ENCODE peak calls at places on chromosomes 16 and 17, in eight cellular contexts. One of them, this sample, is unnamed.
A peak's percentile ranks its signal among the peaks of the same experiment; 100 is the strongest.

GRCh38 chr17:35877345-35878029 is 2.7 kb downstream of the CCL5 start:
- DNase-seq in HT-29: no peak
- DNase-seq in effector memory CD8-positive, alpha-beta T cell: no peak
- DNase-seq in NCI-H2029: no peak
- DNase-seq in kidney: no peak
- DNase-seq in Peyer's patch: no peak
- DNase-seq in stimulated activated CD4-positive, alpha-beta T cell treated with anti-CD3 and anti-CD28 coated beads, Interleukin-4, amount 100 ng/mL, for 1 hour: no peak
- DNase-seq in DND-41: no peak
- DNase-seq in this sample: no peak

GRCh38 chr16:81997738-81998137 is 13.5 kb downstream of the SDR42E1 start:
- DNase-seq in HT-29: peak; percentile 44
- DNase-seq in effector memory CD8-positive, alpha-beta T cell: no peak
- DNase-seq in NCI-H2029: no peak
- DNase-seq in kidney: no peak
- DNase-seq in Peyer's patch: no peak
- DNase-seq in stimulated activated CD4-positive, alpha-beta T cell treated with anti-CD3 and anti-CD28 coated beads, Interleukin-4, amount 100 ng/mL, for 1 hour: no peak
- DNase-seq in DND-41: no peak
- DNase-seq in this sample: peak; percentile 33

GRCh38 chr17:33514369-33514768 is 221.3 kb upstream of the ASIC2 start:
- DNase-seq in HT-29: no peak
- DNase-seq in effector memory CD8-positive, alpha-beta T cell: no peak
- DNase-seq in NCI-H2029: no peak
- DNase-seq in kidney: no peak
- DNase-seq in Peyer's patch: no peak
- DNase-seq in stimulated activated CD4-positive, alpha-beta T cell treated with anti-CD3 and anti-CD28 coated beads, Interleukin-4, amount 100 ng/mL, for 1 hour: no peak
- DNase-seq in DND-41: no peak
- DNase-seq in this sample: no peak

GRCh38 chr17:81342700-81343070 is 47.6 kb upstream of the SLC38A10 start:
- DNase-seq in HT-29: no peak
- DNase-seq in effector memory CD8-positive, alpha-beta T cell: no peak
- DNase-seq in NCI-H2029: no peak
- DNase-seq in kidney: no peak
- DNase-seq in Peyer's patch: peak; percentile 45
- DNase-seq in stimulated activated CD4-positive, alpha-beta T cell treated with anti-CD3 and anti-CD28 coated beads, Interleukin-4, amount 100 ng/mL, for 1 hour: no peak
- DNase-seq in DND-41: no peak
- DNase-seq in this sample: no peak

GRCh38 chr17:5919104-5919503 is 151.1 kb upstream of the WSCD1 start:
- DNase-seq in HT-29: no peak
- DNase-seq in effector memory CD8-positive, alpha-beta T cell: no peak
- DNase-seq in NCI-H2029: no peak
- DNase-seq in kidney: no peak
- DNase-seq in Peyer's patch: no peak
- DNase-seq in stimulated activated CD4-positive, alpha-beta T cell treated with anti-CD3 and anti-CD28 coated beads, Interleukin-4, amount 100 ng/mL, for 1 hour: no peak
- DNase-seq in DND-41: no peak
- DNase-seq in this sample: no peak

GRCh38 chr17:48322060-48322459 is 108.0 kb downstream of the SKAP1 start:
- DNase-seq in HT-29: no peak
- DNase-seq in effector memory CD8-positive, alpha-beta T cell: no peak
- DNase-seq in NCI-H2029: no peak
- DNase-seq in kidney: no peak
- DNase-seq in Peyer's patch: no peak
- DNase-seq in stimulated activated CD4-positive, alpha-beta T cell treated with anti-CD3 and anti-CD28 coated beads, Interleukin-4, amount 100 ng/mL, for 1 hour: no peak
- DNase-seq in DND-41: no peak
- DNase-seq in this sample: no peak

GRCh38 chr16:8712589-8713361 is 38.4 kb downstream of the ABAT start:
- DNase-seq in HT-29: no peak
- DNase-seq in effector memory CD8-positive, alpha-beta T cell: no peak
- DNase-seq in NCI-H2029: no peak
- DNase-seq in kidney: no peak
- DNase-seq in Peyer's patch: no peak
- DNase-seq in stimulated activated CD4-positive, alpha-beta T cell treated with anti-CD3 and anti-CD28 coated beads, Interleukin-4, amount 100 ng/mL, for 1 hour: no peak
- DNase-seq in DND-41: no peak
- DNase-seq in this sample: no peak

GRCh38 chr17:40100419-40100668 is at the start of gene NR1D1:
- DNase-seq in HT-29: no peak
- DNase-seq in effector memory CD8-positive, alpha-beta T cell: no peak
- DNase-seq in NCI-H2029: no peak
- DNase-seq in kidney: no peak
- DNase-seq in Peyer's patch: no peak
- DNase-seq in stimulated activated CD4-positive, alpha-beta T cell treated with anti-CD3 and anti-CD28 coated beads, Interleukin-4, amount 100 ng/mL, for 1 hour: no peak
- DNase-seq in DND-41: no peak
- DNase-seq in this sample: no peak

GRCh38 chr16:58670177-58670576 is 14.4 kb downstream of the SLC38A7 start:
- DNase-seq in HT-29: no peak
- DNase-seq in effector memory CD8-positive, alpha-beta T cell: no peak
- DNase-seq in NCI-H2029: no peak
- DNase-seq in kidney: no peak
- DNase-seq in Peyer's patch: no peak
- DNase-seq in stimulated activated CD4-positive, alpha-beta T cell treated with anti-CD3 and anti-CD28 coated beads, Interleukin-4, amount 100 ng/mL, for 1 hour: no peak
- DNase-seq in DND-41: no peak
- DNase-seq in this sample: no peak

GRCh38 chr16:86865866-86866675 is 287.7 kb downstream of the FOXL1 start:
- DNase-seq in HT-29: no peak
- DNase-seq in effector memory CD8-positive, alpha-beta T cell: no peak
- DNase-seq in NCI-H2029: no peak
- DNase-seq in kidney: no peak
- DNase-seq in Peyer's patch: no peak
- DNase-seq in stimulated activated CD4-positive, alpha-beta T cell treated with anti-CD3 and anti-CD28 coated beads, Interleukin-4, amount 100 ng/mL, for 1 hour: no peak
- DNase-seq in DND-41: no peak
- DNase-seq in this sample: no peak

This sample was measured in epithelial cell of prostate.